ENCODE peak calls at places on chromosomes 5 and 9, in eight cellular contexts. E is amniotic stem cell; F is uterus; W is NCI-H345; Y is stimulated activated CD4-positive, alpha-beta T cell treated with anti-CD3 and anti-CD28 coated beads, Interleukin-4, amount 100 ng/mL, for 24 hours; N is Kasumi-1; B is tibial nerve; K is iPS DF 6.9. O is an unnamed sample.

GRCh38 chr5:17113174-17113941 is 104.1 kb upstream of the BASP1 start:
- DNase-seq in E (no peak), F (no peak), W (no peak), Y (no peak), N (no peak), B (no peak), K (no peak), O (no peak)

GRCh38 chr5:6395621-6396020 is 17.3 kb upstream of the MED10 start:
- DNase-seq in E (no peak), F (no peak), W (no peak), Y (no peak), N (no peak), B (no peak), K (no peak), O (no peak)

GRCh38 chr5:148457183-148457620 is 73.4 kb downstream of the FBXO38 start:
- DNase-seq in E (no peak), F (no peak), W (no peak), Y (peak; percentile 7), N (peak; percentile 10), B (no peak), K (no peak), O (no peak)

GRCh38 chr5:138282918-138283742 is 8.7 kb upstream of the GFRA3 start:
- DNase-seq in E (peak; percentile 19), F (no peak), W (peak; percentile 36), Y (no peak), N (peak; percentile 82), B (peak; percentile 36), K (peak; percentile 31), O (peak; percentile 20)

GRCh38 chr5:174384509-174384947 is 339.0 kb downstream of the NSG2 start:
- DNase-seq in E (peak; percentile 35), F (no peak), W (no peak), Y (no peak), N (no peak), B (no peak), K (no peak), O (no peak)

GRCh38 chr9:34989946-34990635 is 546 bp downstream of the DNAJB5 start:
- DNase-seq in E (no peak), F (peak; percentile 81), W (peak; percentile 75), Y (peak; percentile 37), N (peak; percentile 5), B (no peak), K (no peak), O (no peak)

GRCh38 chr9:94865599-94866456 is 139.3 kb downstream of the AOPEP start:
- DNase-seq in E (no peak), F (peak; percentile 62), W (no peak), Y (no peak), N (no peak), B (no peak), K (no peak), O (no peak)

GRCh38 chr5:174837919-174838902 is 113.8 kb downstream of the MSX2 start:
- DNase-seq in E (no peak), F (peak; percentile 61), W (no peak), Y (no peak), N (no peak), B (peak; percentile 63), K (peak; percentile 27), O (peak; percentile 9)

GRCh38 chr5:107867266-107867665 is 196.5 kb upstream of the EFNA5 start:
- DNase-seq in E (no peak), F (no peak), W (no peak), Y (no peak), N (no peak), B (no peak), K (no peak), O (no peak)

GRCh38 chr5:72624641-72625236 is 117.5 kb upstream of the ZNF366 start:
- DNase-seq in E (no peak), F (no peak), W (no peak), Y (no peak), N (no peak), B (no peak), K (no peak), O (no peak)

GRCh38 chr5:16695779-16696178 is 79.0 kb upstream of the RETREG1 start:
- DNase-seq in E (no peak), F (no peak), W (no peak), Y (no peak), N (no peak), B (no peak), K (no peak), O (no peak)

GRCh38 chr5:601771-602465 is 10.2 kb upstream of the CEP72 start:
- DNase-seq in E (no peak), F (no peak), W (peak; percentile 18), Y (no peak), N (no peak), B (no peak), K (no peak), O (no peak)

GRCh38 chr5:35092703-35093102 is 45.0 kb upstream of the AGXT2 start:
- DNase-seq in E (no peak), F (no peak), W (no peak), Y (no peak), N (no peak), B (no peak), K (no peak), O (no peak)

GRCh38 chr5:58466939-58467338 is 7.1 kb upstream of the PLK2 start:
- DNase-seq in E (no peak), F (no peak), W (no peak), Y (peak; percentile 15), N (peak; percentile 71), B (no peak), K (no peak), O (no peak)

GRCh38 chr9:127264462-127265040 is at the start of gene GARNL3:
- DNase-seq in E (no peak), F (no peak), W (no peak), Y (no peak), N (no peak), B (no peak), K (no peak), O (no peak)

O was measured in iPS DF 19.7.